ENCODE peak calls at places on chromosomes 5 and 9, in seven cellular contexts. U is AG04449, L is lung, V is heart right ventricle, E is RWPE1, W is WTC11, G is GM20000. X is an unnamed sample.

GRCh38 chr9:3330792-3331420 is 194.9 kb downstream of the RFX3 start:
- DNase-seq in U (no peak), L (no peak), V (no peak), E (peak), W (no peak), G (no peak), X (no peak)

GRCh38 chr9:76905984-76906861 is at the start of gene PRUNE2:
- DNase-seq in U (peak), L (peak), V (peak), E (peak), W (peak), G (peak), X (peak)

GRCh38 chr9:110278080-110278707 is 21.9 kb upstream of the TXN start:
- DNase-seq in U (no peak), L (no peak), V (no peak), E (peak), W (no peak), G (no peak), X (peak)

GRCh38 chr9:96515629-96516470 is 65.9 kb downstream of the HABP4 start:
- DNase-seq in U (no peak), L (no peak), V (no peak), E (no peak), W (no peak), G (no peak), X (no peak)

GRCh38 chr9:93905473-93906133 is 49.6 kb downstream of the BARX1 start:
- DNase-seq in U (no peak), L (no peak), V (no peak), E (no peak), W (peak), G (no peak), X (no peak)

GRCh38 chr5:132260051-132260450 is 2.6 kb downstream of the PDLIM4 start:
- DNase-seq in U (no peak), L (no peak), V (no peak), E (peak), W (no peak), G (no peak), X (peak)

GRCh38 chr9:109206670-109207069 is 39.6 kb upstream of the FRRS1L start:
- DNase-seq in U (no peak), L (no peak), V (no peak), E (no peak), W (peak), G (no peak), X (no peak)

GRCh38 chr9:136625101-136626065 is 37.3 kb upstream of the EGFL7 start:
- DNase-seq in U (no peak), L (peak), V (peak), E (peak), W (no peak), G (no peak), X (no peak)

GRCh38 chr9:91755761-91756638 is 194.0 kb downstream of the ROR2 start:
- DNase-seq in U (no peak), L (no peak), V (no peak), E (no peak), W (no peak), G (no peak), X (no peak)

GRCh38 chr5:95620030-95620869 is at the start of gene GPR150:
- DNase-seq in U (no peak), L (peak), V (peak), E (peak), W (peak), G (peak), X (peak)

DNA sequence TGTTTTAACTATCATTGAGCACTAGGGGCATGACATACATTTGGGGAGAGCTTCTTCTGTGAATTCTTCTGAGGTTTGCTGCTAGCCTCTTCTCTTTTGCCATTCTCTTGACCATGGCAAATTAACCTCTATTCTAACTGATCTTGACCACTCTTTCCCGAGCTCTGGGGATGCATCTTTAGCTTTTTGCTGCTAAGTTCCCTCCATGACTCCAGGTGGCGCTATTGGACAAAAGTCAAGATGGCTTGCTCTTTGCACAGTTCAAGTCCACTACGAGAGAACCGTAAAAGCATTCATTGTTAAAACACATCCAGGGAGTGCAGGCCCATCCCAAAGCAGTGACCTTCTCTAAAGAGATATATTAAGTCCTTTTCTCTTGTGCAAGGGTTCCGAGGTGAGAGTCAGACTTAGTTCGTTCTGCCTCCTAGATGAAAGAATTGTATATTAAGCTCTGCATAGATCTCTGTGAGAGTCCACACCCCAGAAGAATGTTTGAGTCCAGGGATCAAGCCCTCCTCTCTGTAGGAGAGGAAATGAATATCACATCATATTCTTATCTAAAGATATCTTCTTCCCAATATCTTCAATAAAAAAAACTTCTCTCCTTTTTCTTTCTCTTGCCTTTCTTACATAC is 1152.9 kb upstream of the CDH6 start:
- DNase-seq in U (no peak), L (no peak), V (no peak), E (peak), W (peak), G (peak), X (peak)
- TF ChIP-seq CTCF in U (peak), L (no peak), V (no peak), E (peak), W (peak), G (peak), X (peak)

GRCh38 chr9:121317737-121318630 is 50.0 kb downstream of the GSN start:
- DNase-seq in U (no peak), L (no peak), V (peak), E (no peak), W (no peak), G (no peak), X (no peak)
- TF ChIP-seq CTCF in U (no peak), L (no peak), V (no peak), E (no peak), W (no peak), G (no peak), X (no peak)

GRCh38 chr9:87668722-87669121 is 57.2 kb upstream of the CTSL start:
- DNase-seq in U (no peak), L (no peak), V (no peak), E (no peak), W (no peak), G (no peak), X (no peak)

GRCh38 chr9:87668222-87668621 is 57.7 kb upstream of the CTSL start:
- DNase-seq in U (no peak), L (no peak), V (no peak), E (no peak), W (no peak), G (no peak), X (no peak)

GRCh38 chr9:87664153-87665060 is 61.5 kb upstream of the CTSL start:
- DNase-seq in U (no peak), L (no peak), V (no peak), E (no peak), W (no peak), G (no peak), X (no peak)

GRCh38 chr9:87665516-87665915 is 60.4 kb upstream of the CTSL start:
- DNase-seq in U (no peak), L (no peak), V (no peak), E (no peak), W (no peak), G (no peak), X (no peak)

GRCh38 chr9:87667164-87667738 is 58.7 kb upstream of the CTSL start:
- DNase-seq in U (no peak), L (no peak), V (no peak), E (no peak), W (peak), G (peak), X (peak)
- TF ChIP-seq CTCF in U (peak), L (no peak), V (no peak), E (no peak), W (no peak), G (no peak), X (no peak)

DNA sequence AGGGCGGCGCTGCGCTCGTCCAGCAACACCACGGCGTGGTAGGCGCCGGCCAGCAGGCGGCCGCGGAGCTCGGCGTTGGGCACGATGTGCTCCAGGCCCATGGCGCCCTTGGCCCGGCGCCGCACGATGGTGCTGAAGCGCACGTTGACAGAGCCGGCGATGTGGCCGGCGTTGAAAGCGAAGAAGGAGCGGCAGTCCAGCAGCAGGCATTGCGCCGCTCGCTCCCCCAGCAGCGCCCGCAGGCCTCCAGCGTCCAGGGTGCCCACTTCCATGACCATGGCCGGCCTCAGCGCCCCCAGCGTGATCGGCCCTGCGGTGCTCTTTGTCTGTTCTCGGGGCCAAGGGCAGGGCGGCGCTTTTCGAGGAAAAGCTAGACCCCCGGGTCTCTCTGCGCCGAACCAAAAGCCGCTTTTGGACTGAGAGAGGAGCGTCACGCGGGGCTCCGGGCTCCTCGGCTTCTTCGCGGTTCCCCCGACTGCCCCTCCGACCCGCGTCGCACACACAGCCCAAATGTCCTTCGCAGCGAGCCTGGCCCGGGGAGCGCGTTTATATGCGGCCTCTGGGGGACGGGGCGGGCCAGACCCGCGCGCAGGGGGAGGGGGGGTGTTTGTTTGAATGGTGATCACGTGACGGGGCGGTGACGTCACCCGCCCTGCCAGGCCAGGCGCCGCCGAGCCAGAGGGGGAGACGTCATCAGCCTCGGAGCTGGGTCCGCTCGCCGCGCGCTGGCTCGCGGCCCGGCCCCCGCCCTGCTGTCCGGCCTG is at the start of gene DUSP1:
- DNase-seq in U (peak), L (peak), V (peak), E (peak), W (peak), G (peak), X (peak)
- TF ChIP-seq CTCF in U (peak), L (no peak), V (peak), E (no peak), W (no peak), G (peak), X (peak)

GRCh38 chr5:140113180-140113698 is 670 bp upstream of the PURA start:
- DNase-seq in U (no peak), L (no peak), V (peak), E (peak), W (peak), G (no peak), X (peak)

GRCh38 chr5:140115186-140115500 is 1.2 kb downstream of the PURA start:
- DNase-seq in U (no peak), L (no peak), V (no peak), E (no peak), W (no peak), G (no peak), X (no peak)

GRCh38 chr5:140114341-140115185 is 654 bp downstream of the PURA start:
- DNase-seq in U (no peak), L (peak), V (peak), E (peak), W (peak), G (no peak), X (peak)

GRCh38 chr5:140112685-140113179 is 1.2 kb upstream of the PURA start:
- DNase-seq in U (no peak), L (no peak), V (no peak), E (peak), W (no peak), G (no peak), X (no peak)

DNA sequence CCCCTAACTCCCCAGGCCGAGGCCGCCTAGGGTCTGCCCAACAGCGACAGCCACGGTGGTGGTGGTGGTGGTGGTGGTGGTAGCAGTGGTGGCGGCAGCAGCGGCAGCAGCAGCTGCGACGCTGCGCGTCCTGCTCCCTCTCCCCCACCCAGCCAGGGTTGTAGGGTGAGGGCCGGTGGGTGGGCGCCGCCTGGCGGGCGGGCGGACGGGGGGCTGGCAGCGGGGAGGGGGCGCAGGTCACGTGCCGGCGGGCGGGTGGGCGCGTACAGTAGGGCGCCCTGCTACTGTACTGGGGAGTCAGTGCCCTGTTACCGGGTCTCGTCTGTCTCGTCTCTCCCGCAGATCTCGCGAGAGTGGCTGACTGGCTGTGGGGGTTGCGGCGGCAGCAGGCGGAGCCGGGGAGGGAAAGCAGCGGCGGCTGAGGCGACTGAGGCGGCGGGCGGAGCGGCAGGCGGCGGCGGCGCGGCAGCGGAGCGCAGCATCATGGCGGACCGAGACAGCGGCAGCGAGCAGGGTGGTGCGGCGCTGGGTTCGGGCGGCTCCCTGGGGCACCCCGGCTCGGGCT is at the start of gene PURA:
- DNase-seq in U (no peak), L (peak), V (peak), E (peak), W (peak), G (peak), X (peak)
- TF ChIP-seq CTCF in U (no peak), L (no peak), V (no peak), E (peak), W (no peak), G (no peak), X (no peak)

DNA sequence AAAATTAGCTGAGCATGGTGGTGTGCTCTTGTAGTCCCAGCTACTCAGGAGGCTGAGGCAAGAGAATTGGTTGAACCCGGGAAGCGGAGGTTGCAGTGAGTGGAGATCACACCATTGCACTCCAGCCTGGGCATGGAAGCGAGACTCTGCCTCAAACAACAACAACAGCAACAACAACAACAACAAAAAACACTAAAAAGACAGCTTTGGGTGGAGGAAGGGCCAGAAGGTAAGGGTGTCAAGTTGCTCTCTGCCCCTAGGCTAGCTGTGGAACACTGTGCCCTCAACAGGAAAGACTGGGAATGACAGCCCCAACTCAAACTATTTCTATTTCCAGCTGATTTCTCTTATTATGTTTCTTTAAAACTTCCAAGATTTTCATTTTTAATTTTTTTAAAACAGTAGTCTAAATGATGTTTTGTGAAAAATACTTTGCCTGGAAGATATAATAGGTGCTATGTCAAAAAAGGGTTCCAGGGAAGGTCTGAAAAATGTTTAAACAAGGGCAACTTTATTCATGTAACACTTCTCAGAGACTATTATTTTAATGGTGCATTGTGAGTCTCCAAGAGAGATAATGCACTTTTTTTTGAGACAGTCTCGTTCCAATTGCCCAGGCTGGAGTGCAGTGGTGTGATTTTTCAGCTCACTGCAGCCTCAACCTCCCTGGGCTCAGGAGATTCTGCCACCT is 29.9 kb downstream of the CLINT1 start:
- DNase-seq in U (no peak), L (no peak), V (no peak), E (peak), W (peak), G (peak), X (no peak)
- TF ChIP-seq CTCF in U (peak), L (no peak), V (no peak), E (no peak), W (peak), G (peak), X (no peak)

GRCh38 chr5:10627185-10628115 is 63.6 kb downstream of the ANKRD33B start:
- DNase-seq in U (peak), L (peak), V (peak), E (peak), W (peak), G (peak), X (peak)
- TF ChIP-seq CTCF in U (peak), L (peak), V (peak), E (peak), W (peak), G (peak), X (peak)

DNA sequence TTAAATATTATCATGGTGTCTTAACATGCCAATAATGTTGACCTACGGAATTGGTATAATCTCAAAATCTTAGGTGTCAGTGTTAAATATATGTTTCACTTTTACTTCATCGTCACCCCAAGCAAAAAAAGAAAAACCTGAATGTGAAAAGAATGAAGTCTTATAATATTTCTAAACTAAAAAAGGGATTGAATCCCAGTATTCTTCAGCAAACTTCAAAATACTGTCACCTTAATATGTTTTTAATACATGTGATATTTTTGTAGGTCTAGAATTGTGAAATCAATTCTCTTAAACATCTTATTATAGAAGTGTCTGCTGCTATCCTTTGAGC is 14.1 kb downstream of the UBE2D2 start:
- DNase-seq in U (no peak), L (no peak), V (no peak), E (no peak), W (no peak), G (no peak), X (no peak)
- TF ChIP-seq CTCF in U (no peak), L (no peak), V (no peak), E (no peak), W (no peak), G (no peak), X (peak)

X was measured in activated CD8-positive, alpha-beta T cell treated with anti-CD3 and anti-CD28 coated beads for 36 hours.